ENCODE peak calls at places on chromosomes 12 and 14, in six cellular contexts. J is activated T-helper 1 cell treated with anti-CD3 and anti-CD28 coated beads, Interleukin-2, amount 50 U/mL, for 16 hours; L is Ammon's horn; W is amniotic stem cell; D is NCI-H1092; M is NCI-H1436. C is an unnamed sample.

GRCh38 chr14:102928412-102929348 is 6.2 kb downstream of the AMN start:
- DNase-seq in M (peak), D (no peak), W (no peak), J (peak), L (no peak), C (peak)

GRCh38 chr12:53736602-53737493 is 9.6 kb upstream of the CALCOCO1 start:
- DNase-seq in J (no peak), W (no peak), L (no peak), D (no peak), M (no peak), C (no peak)

GRCh38 chr12:95497031-95497430 is 23.1 kb downstream of the METAP2 start:
- DNase-seq in W (no peak), J (no peak), D (no peak), L (no peak), M (no peak), C (no peak)

GRCh38 chr14:99654235-99655000 is 9.5 kb downstream of the HHIPL1 start:
- DNase-seq in J (no peak), W (no peak), D (no peak), M (peak), L (peak), C (no peak)

GRCh38 chr12:30926243-30927209 is at the start of gene TSPAN11:
- DNase-seq in W (peak), J (no peak), D (peak), L (peak), M (peak), C (no peak)

GRCh38 chr12:6915789-6916285 is 1.5 kb downstream of the ENO2 start:
- DNase-seq in W (no peak), D (no peak), L (no peak), M (no peak), J (no peak), C (no peak)

GRCh38 chr14:45838597-45838996 is 585.6 kb upstream of the MIS18BP1 start:
- DNase-seq in L (peak), D (no peak), J (no peak), M (peak), W (no peak), C (peak)

GRCh38 chr12:47942327-47943230 is 20.8 kb upstream of the TMEM106C start:
- DNase-seq in W (no peak), L (no peak), M (no peak), J (no peak), D (peak), C (no peak)

GRCh38 chr14:55077691-55078151 is 26.3 kb downstream of the MAPK1IP1L start:
- DNase-seq in M (no peak), W (no peak), D (no peak), J (no peak), L (no peak), C (peak)

GRCh38 chr12:71685312-71685906 is 473 bp upstream of the TMEM19 start:
- DNase-seq in M (no peak), D (no peak), L (no peak), J (no peak), W (no peak), C (no peak)

GRCh38 chr14:69522026-69522425 is 37.5 kb downstream of the PLEKHD1 start:
- DNase-seq in W (no peak), L (no peak), M (no peak), D (no peak), J (no peak), C (no peak)

GRCh38 chr12:94832780-94833760 is 170.4 kb downstream of the NDUFA12 start:
- DNase-seq in M (peak), W (no peak), J (no peak), L (peak), D (peak), C (no peak)

GRCh38 chr14:79605863-79606262 is 605.4 kb downstream of the DIO2 start:
- DNase-seq in L (peak), W (no peak), D (peak), J (no peak), M (peak), C (no peak)

GRCh38 chr12:53960187-53961024 is 5.7 kb downstream of the HOXC12 start:
- DNase-seq in M (no peak), W (no peak), J (no peak), D (no peak), L (no peak), C (no peak)

GRCh38 chr14:100573757-100574641 is 13.2 kb downstream of the BEGAIN start:
- DNase-seq in J (no peak), W (no peak), M (no peak), L (no peak), D (no peak), C (no peak)

GRCh38 chr12:64618953-64619590 is 8.8 kb downstream of the RASSF3 start:
- DNase-seq in L (peak), J (no peak), D (no peak), W (no peak), M (no peak), C (no peak)

GRCh38 chr12:122963928-122964240 is 2.4 kb downstream of the ABCB9 start:
- DNase-seq in L (no peak), M (no peak), D (peak), J (no peak), W (no peak), C (no peak)

GRCh38 chr14:65137648-65138317 is 35.5 kb upstream of the MAX start:
- DNase-seq in M (no peak), L (no peak), J (no peak), W (no peak), D (no peak), C (no peak)

GRCh38 chr12:46358791-46359666 is 13.5 kb downstream of the SLC38A2 start:
- DNase-seq in J (no peak), W (no peak), D (no peak), L (no peak), M (no peak), C (no peak)

GRCh38 chr12:95547522-95548055 is 3.7 kb downstream of the USP44 start:
- DNase-seq in L (no peak), D (no peak), J (no peak), W (no peak), M (no peak), C (no peak)

GRCh38 chr14:101122114-101122854 is 218.8 kb upstream of the RTL1 start:
- DNase-seq in W (no peak), L (no peak), M (no peak), J (no peak), D (no peak), C (no peak)

GRCh38 chr14:51453869-51454268 is 197.8 kb upstream of the FRMD6 start:
- DNase-seq in W (no peak), D (peak), J (no peak), L (peak), M (no peak), C (no peak)

GRCh38 chr14:68816183-68816942 is 23.5 kb upstream of the ZFP36L1 start:
- DNase-seq in J (peak), W (peak), M (peak), D (peak), L (peak), C (peak)

GRCh38 chr12:96226801-96227348 is 32.7 kb downstream of the ELK3 start:
- DNase-seq in J (no peak), W (no peak), D (no peak), M (no peak), L (no peak), C (no peak)

GRCh38 chr14:54691525-54692260 is 124.8 kb downstream of the SAMD4A start:
- DNase-seq in D (peak), J (no peak), M (peak), L (peak), W (no peak), C (peak)

GRCh38 chr14:66652736-66653135 is 144.8 kb downstream of the GPHN start:
- DNase-seq in D (no peak), M (no peak), W (no peak), L (no peak), J (no peak), C (no peak)

GRCh38 chr12:39236994-39237393 is 205.9 kb downstream of the KIF21A start:
- DNase-seq in L (no peak), W (no peak), D (no peak), M (no peak), J (no peak), C (no peak)

GRCh38 chr12:108734200-108734906 is 3.0 kb upstream of the CORO1C start:
- DNase-seq in M (no peak), L (no peak), J (no peak), D (no peak), W (peak), C (peak)

GRCh38 chr12:75823475-75823874 is 208.1 kb downstream of the PHLDA1 start:
- DNase-seq in W (no peak), D (no peak), L (no peak), J (no peak), M (no peak), C (no peak)

GRCh38 chr14:60058087-60058486 is 33.6 kb upstream of the PCNX4 start:
- DNase-seq in W (no peak), L (no peak), M (no peak), J (no peak), D (no peak), C (no peak)

GRCh38 chr14:85058170-85058569 is 471.8 kb upstream of the FLRT2 start:
- DNase-seq in M (no peak), W (no peak), L (no peak), J (no peak), D (no peak), C (no peak)

GRCh38 chr12:108629824-108630476 is 3.7 kb downstream of the SELPLG start:
- DNase-seq in W (peak), M (no peak), D (no peak), L (no peak), J (no peak), C (peak)

GRCh38 chr14:101246894-101247853 is 314.1 kb upstream of the DIO3 start:
- DNase-seq in M (no peak), L (no peak), W (no peak), D (no peak), J (no peak), C (no peak)

GRCh38 chr12:51517316-51517715 is 73.7 kb upstream of the SCN8A start:
- DNase-seq in L (no peak), W (no peak), D (no peak), J (no peak), M (no peak), C (no peak)

GRCh38 chr12:3132636-3133409 is 55.6 kb downstream of the TSPAN9 start:
- DNase-seq in W (no peak), L (no peak), J (no peak), D (no peak), M (no peak), C (no peak)

GRCh38 chr12:92342574-92342973 is 196.9 kb upstream of the BTG1 start:
- DNase-seq in J (no peak), W (no peak), L (no peak), D (no peak), M (no peak), C (no peak)